ENCODE peak calls at places on chromosomes 16 and 17, in five cellular contexts. E, H, B, J and U are unnamed samples. For H3K4me1, the result is how much of the 10 kb centered on the place peaks cover.

GRCh38 chr17:49984283-49984682 is 10.7 kb downstream of the DLX3 start:
- DNase-seq in E (peak), H (no peak), J (no peak), B (no peak), U (no peak)

GRCh38 chr17:50684612-50685333 is 22.9 kb downstream of the ANKRD40 start:
- DNase-seq in H (peak), E (no peak), J (no peak), B (no peak), U (no peak)

GRCh38 chr17:60106377-60107059 is 27.8 kb upstream of the HEATR6 start:
- DNase-seq in H (no peak), J (no peak), E (no peak), B (no peak), U (no peak)

GRCh38 chr17:35088647-35088910 is 25.1 kb upstream of the RFFL start:
- DNase-seq in J (no peak), B (no peak), E (peak), H (peak), U (no peak)

GRCh38 chr16:68902376-68903345 is 59.3 kb downstream of the TANGO6 start:
- DNase-seq in E (peak), H (peak), B (peak), J (no peak), U (no peak)

GRCh38 chr17:73068322-73069153 is 23.9 kb downstream of the SLC39A11 start:
- DNase-seq in E (no peak), H (peak), J (no peak), B (no peak), U (no peak)

GRCh38 chr16:17776888-17777287 is 306.1 kb upstream of the XYLT1 start:
- DNase-seq in H (no peak), B (no peak), J (no peak), E (no peak), U (no peak)

GRCh38 chr16:85982563-85982939 is 83.6 kb downstream of the IRF8 start:
- DNase-seq in B (no peak), E (no peak), J (no peak), H (peak), U (no peak)

GRCh38 chr17:78120971-78121800 is 7.4 kb downstream of the TMC6 start:
- DNase-seq in E (peak), J (peak), H (no peak), B (no peak), U (peak)

GRCh38 chr17:64077409-64077808 is 52.5 kb downstream of the ERN1 start:
- DNase-seq in J (no peak), E (no peak), B (no peak), H (peak), U (no peak)

GRCh38 chr16:17070882-17071592 is 399.7 kb downstream of the XYLT1 start:
- DNase-seq in J (peak), H (peak), B (no peak), E (peak), U (peak)

GRCh38 chr16:15643453-15644305 is 725 bp upstream of the MARF1 start:
- DNase-seq in B (peak), E (no peak), J (no peak), H (peak), U (no peak)

GRCh38 chr17:10119203-10120112 is 78.9 kb downstream of the GAS7 start:
- DNase-seq in E (peak), H (peak), J (peak), B (no peak), U (no peak)

GRCh38 chr16:65807858-65808257 is 558.6 kb upstream of the CDH5 start:
- DNase-seq in H (no peak), J (no peak), B (no peak), E (no peak), U (no peak)

GRCh38 chr17:43905400-43905984 is 1.8 kb downstream of the MPP2 start:
- DNase-seq in B (no peak), J (no peak), H (no peak), E (peak), U (no peak)

GRCh38 chr16:68992521-68992920 is 112.9 kb upstream of the HAS3 start:
- DNase-seq in J (no peak), B (peak), H (no peak), E (no peak), U (no peak)

GRCh38 chr17:49576121-49576905 is 642 bp downstream of the NXPH3 start:
- DNase-seq in H (no peak), J (no peak), B (no peak), E (peak), U (no peak)

GRCh38 chr17:39642675-39643074 is 5.7 kb downstream of the STARD3 start:
- DNase-seq in B (no peak), H (no peak), E (no peak), J (no peak), U (no peak)

GRCh38 chr16:51621610-51622009 is 470.5 kb upstream of the SALL1 start:
- DNase-seq in J (no peak), H (no peak), B (no peak), E (no peak), U (no peak)

GRCh38 chr17:32723310-32723955 is 153.5 kb downstream of the MYO1D start:
- DNase-seq in H (no peak), E (no peak), J (no peak), B (no peak), U (no peak)

GRCh38 chr16:50496990-50497389 is 51.2 kb upstream of the NKD1 start:
- DNase-seq in J (no peak), E (no peak), B (no peak), H (no peak), U (no peak)

GRCh38 chr17:36629252-36629847 is 28.0 kb downstream of the MRM1 start:
- DNase-seq in B (peak), J (peak), E (peak), H (peak), U (peak)

GRCh38 chr16:49024896-49025295 is 256.7 kb downstream of the CBLN1 start:
- DNase-seq in H (no peak), J (no peak), B (no peak), E (no peak), U (no peak)

GRCh38 chr17:18025596-18026407 is 13.2 kb downstream of the ATPAF2 start:
- DNase-seq in J (no peak), H (no peak), E (no peak), B (no peak), U (no peak)

GRCh38 chr17:36862116-36862920 is 75.0 kb upstream of the LHX1 start:
- DNase-seq in B (no peak), H (no peak), E (no peak), J (no peak), U (no peak)

GRCh38 chr16:59941581-59941980 is 1207.5 kb upstream of the GOT2 start:
- DNase-seq in H (no peak), J (no peak), E (no peak), B (no peak), U (no peak)

GRCh38 chr16:28863929-28864886 is 565 bp downstream of the SH2B1 start:
- DNase-seq in H (peak), J (peak), E (no peak), B (no peak), U (no peak)

GRCh38 chr16:71929048-71929447 is 33.7 kb downstream of the IST1 start:
- DNase-seq in J (no peak), H (no peak), E (no peak), B (no peak), U (no peak)

GRCh38 chr16:14955546-14956231 is 18.4 kb downstream of the NPIPA1 start:
- DNase-seq in J (no peak), B (no peak), H (no peak), E (no peak), U (no peak)

GRCh38 chr16:68707341-68708152 is 29.5 kb upstream of the CDH1 start:
- DNase-seq in J (no peak), E (peak), H (peak), B (peak), U (no peak)

GRCh38 chr16:19542138-19542821 is 13.2 kb upstream of the VPS35L start:
- DNase-seq in B (no peak), E (no peak), J (no peak), H (peak), U (no peak)

GRCh38 chr17:27158390-27158789 is 135.5 kb upstream of the WSB1 start:
- DNase-seq in E (no peak), B (no peak), H (no peak), J (no peak), U (no peak)

GRCh38 chr17:69711504-69711903 is 297.0 kb downstream of the MAP2K6 start:
- DNase-seq in J (no peak), E (no peak), H (no peak), B (no peak), U (no peak)

GRCh38 chr17:32828822-32829221 is 48.1 kb downstream of the MYO1D start:
- DNase-seq in E (no peak), B (no peak), H (no peak), J (no peak), U (no peak)

DNA sequence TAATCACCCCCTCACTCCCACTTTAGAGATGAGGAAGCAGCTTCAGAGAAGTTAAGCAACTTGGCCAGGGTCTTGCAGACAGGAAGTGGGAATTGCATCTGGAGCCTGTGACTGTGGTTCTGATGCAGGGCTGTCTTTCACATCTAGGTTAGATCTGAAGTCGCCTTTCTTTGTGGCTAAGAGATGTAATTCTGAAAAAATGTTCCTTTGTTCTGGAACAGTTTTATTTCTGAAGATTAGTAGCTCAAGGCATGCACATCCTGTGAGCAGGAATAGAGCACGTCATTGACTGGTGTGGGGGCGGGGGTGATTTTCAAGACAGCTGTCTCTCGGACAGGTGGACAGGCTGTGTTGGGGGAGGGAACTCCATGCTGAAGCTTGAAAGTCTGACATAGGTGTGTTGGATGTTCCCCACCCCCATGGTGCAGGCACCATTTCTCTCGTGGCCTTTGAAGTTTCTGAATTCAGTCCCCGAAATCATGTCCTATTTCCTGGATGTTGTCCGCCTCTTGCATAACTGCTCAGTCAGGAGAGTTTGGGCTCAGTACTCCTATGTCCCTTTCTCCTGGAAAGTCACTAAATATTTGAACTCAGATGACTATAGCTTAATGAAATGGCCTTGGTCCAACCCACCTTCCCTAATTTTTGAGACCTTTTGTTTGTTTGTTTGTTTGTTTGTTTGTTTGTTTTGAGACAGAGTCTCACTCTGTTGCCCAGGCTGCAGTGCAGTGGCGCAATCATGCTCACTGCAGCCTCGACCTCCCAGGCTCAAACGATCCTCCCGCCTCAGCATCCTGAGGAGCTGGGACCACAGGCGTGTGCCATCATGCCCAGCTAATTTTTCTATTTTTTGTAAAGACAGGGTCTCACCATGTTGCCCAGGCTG is 21.0 kb upstream of the HERPUD1 start:
- DNase-seq in H (peak), E (no peak), J (no peak), B (no peak), U (no peak)
- H3K4me1 ChIP-seq in H (under half), E (under half), J (under half), B (under half), U (under half)

DNA sequence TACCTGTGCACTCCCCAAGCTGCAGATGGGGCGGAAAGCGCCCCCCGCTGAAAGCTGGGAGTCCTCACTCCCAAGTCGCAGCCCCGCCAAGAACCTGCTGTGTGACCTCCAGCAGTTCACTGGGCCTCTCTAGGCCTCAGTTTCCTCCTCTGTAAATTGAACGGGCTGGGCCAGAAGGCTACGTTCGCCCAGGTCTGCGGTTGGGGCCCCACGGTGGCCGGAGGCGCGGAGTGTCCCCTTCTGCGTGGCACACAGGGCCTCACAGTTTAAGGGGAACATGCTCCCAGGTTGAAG is 628 bp downstream of the GALK1 start:
- DNase-seq in H (no peak), J (no peak), B (no peak), E (no peak), U (no peak)
- H3K27ac ChIP-seq in H (peak), J (peak), B (peak), E (no peak), U (peak)

GRCh38 chr16:57261806-57262205 is 16.7 kb downstream of the ARL2BP start:
- DNase-seq in J (no peak), E (no peak), B (no peak), H (no peak), U (no peak)
- H3K4me1 ChIP-seq in J (under half), E (under half), B (under half), H (under half), U (under half)

GRCh38 chr17:42130310-42130936 is 7.8 kb downstream of the HSPB9 start:
- DNase-seq in H (no peak), J (no peak), E (no peak), B (no peak), U (no peak)
- H3K27ac ChIP-seq in H (no peak), J (no peak), E (no peak), B (no peak), U (peak)

DNA sequence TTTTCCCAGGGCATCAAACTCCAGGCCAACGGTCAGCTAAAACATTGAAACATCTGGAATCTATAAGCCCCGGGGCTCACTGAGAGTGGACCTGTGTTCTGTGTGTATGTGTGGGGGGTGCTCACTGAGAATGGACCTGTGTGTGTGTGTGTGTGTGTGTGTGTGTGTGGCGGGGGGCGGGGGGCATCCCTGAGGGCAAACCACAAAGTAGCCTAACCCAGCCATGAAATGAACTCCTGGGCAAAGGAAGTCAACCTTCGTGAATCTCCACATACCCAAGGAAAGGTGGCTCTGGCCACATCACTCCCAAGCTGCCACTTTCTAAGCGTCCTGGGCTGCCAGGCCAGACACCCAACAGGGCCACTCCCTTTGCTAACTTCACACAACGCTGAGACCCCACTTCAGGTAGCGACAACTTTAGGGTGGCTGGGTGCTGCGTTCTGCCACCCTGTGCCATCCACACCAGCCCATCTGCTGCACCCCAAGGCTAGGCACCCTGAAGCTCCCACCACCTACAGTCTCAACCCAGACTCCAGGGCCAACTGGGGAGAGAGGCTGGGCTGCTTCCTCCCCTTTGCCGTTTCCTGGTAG is 1.6 kb downstream of the MAFG start:
- DNase-seq in H (no peak), B (no peak), E (no peak), J (no peak), U (no peak)
- H3K4me1 ChIP-seq in H (half or more), B (half or more), E (under half), J (under half), U (under half)

GRCh38 chr17:19659366-19660177 is 11.0 kb downstream of the ALDH3A2 start:
- DNase-seq in E (no peak), B (no peak), H (peak), J (no peak), U (no peak)
- H3K27ac ChIP-seq in E (no peak), B (peak), H (peak), J (no peak), U (no peak)

DNA sequence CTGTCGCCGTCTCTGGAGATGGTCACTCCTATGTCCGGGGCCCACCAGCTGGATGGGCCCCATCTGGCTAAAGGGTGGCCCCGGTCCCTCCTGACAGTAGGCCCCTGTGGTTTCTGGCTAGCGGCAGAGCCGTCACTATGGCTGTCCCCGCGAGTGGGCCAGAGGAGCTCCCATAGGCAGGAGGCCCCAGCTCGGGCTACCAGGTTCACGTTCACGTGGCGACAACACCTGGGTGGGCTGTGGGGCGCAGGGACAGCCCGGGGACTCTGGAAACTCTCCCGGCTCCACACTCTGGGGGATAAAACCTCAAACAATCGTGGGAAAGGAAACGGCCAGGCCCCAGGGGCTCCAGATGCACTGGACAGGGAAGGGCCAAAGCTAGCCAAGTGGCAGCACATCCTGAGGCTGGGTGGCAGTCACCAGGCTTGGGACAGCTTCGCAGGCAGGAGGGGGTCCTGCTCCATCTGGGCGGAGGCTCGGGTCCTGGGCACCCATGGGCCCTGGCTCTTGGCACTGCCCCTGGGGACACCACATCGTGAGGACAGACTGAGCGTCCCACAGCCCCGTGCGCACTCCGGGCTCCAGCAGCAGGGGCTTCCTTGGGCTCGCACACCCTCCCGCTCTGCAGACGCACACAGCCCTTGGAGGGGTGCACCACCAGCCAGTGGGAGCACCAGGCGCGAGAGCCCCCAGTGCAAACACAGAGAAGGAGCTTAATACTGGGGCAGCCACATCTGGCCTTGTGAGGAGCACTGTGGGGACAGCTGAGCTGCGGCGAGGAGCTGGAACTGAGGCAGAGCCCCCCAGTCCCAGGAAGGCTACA is 4.5 kb downstream of the RNF166 start:
- DNase-seq in B (no peak), H (no peak), J (no peak), E (no peak), U (no peak)
- H3K4me1 ChIP-seq in B (under half), H (under half), J (half or more), E (under half), U (under half)

DNA sequence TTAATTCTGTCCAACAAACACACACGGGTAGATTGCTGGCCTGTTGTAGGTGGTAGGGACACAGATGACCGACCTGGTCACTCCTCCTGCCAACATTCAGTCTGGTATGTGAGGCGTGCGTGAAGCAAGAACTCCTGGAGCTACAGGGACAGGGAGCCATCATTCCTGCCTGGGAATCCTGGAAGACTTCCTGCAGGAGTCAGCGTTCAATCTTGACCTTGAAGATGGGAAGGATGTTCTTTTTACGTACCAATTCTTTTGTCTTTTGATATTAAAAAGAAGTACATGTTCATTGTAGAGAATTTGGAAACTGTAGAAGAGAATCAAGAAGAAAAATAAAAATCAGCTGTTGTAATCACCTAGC is 3.5 kb upstream of the ADGRG3 start:
- DNase-seq in E (no peak), B (no peak), J (no peak), H (no peak), U (no peak)
- H3K27ac ChIP-seq in E (no peak), B (peak), J (no peak), H (no peak), U (no peak)

GRCh38 chr17:82227629-82228277 is 1.1 kb upstream of the SLC16A3 start:
- DNase-seq in H (no peak), J (no peak), E (no peak), B (no peak), U (no peak)
- H3K4me1 ChIP-seq in H (under half), J (under half), E (under half), B (under half), U (under half)